ENCODE peak calls at places on chromosomes 5 and 9, in nine cellular contexts. C, U, D, E, I, F, Z, Q and G are unnamed samples.

GRCh38 chr9:116464987-116465571 is 222.0 kb upstream of the TRIM32 start:
- DNase-seq in C (no peak), U (no peak), D (no peak), E (no peak), I (no peak), F (peak), Z (no peak), Q (no peak), G (no peak)

GRCh38 chr5:173707392-173707791 is 90.9 kb upstream of the BOD1 start:
- DNase-seq in C (peak), U (peak), D (peak), E (peak), I (peak), F (peak), Z (peak), Q (no peak), G (peak)

GRCh38 chr9:113468716-113469448 is 5.4 kb downstream of the RGS3 start:
- DNase-seq in C (no peak), U (no peak), D (no peak), E (peak), I (peak), F (no peak), Z (peak), Q (no peak), G (no peak)

GRCh38 chr5:61301345-61301744 is 30.7 kb upstream of the ZSWIM6 start:
- DNase-seq in C (no peak), U (no peak), D (no peak), E (no peak), I (no peak), F (peak), Z (no peak), Q (no peak), G (no peak)

GRCh38 chr9:21096172-21096900 is 18.6 kb upstream of the IFNB1 start:
- DNase-seq in C (no peak), U (peak), D (no peak), E (no peak), I (no peak), F (peak), Z (no peak), Q (no peak), G (peak)

GRCh38 chr5:154097031-154097430 is 58.3 kb downstream of the MFAP3 start:
- DNase-seq in C (no peak), U (no peak), D (no peak), E (no peak), I (no peak), F (no peak), Z (no peak), Q (no peak), G (no peak)

GRCh38 chr9:131167146-131167692 is 41.8 kb downstream of the NUP214 start:
- DNase-seq in C (no peak), U (no peak), D (no peak), E (no peak), I (no peak), F (no peak), Z (no peak), Q (no peak), G (no peak)

GRCh38 chr5:137778772-137779564 is 24.8 kb upstream of the HNRNPA0 start:
- DNase-seq in C (no peak), U (no peak), D (no peak), E (no peak), I (no peak), F (peak), Z (no peak), Q (no peak), G (peak)

GRCh38 chr5:51378778-51379652 is 4.2 kb upstream of the ISL1 start:
- DNase-seq in C (no peak), U (no peak), D (no peak), E (no peak), I (no peak), F (no peak), Z (no peak), Q (no peak), G (peak)

GRCh38 chr5:179489015-179489414 is 61.3 kb upstream of the RUFY1 start:
- DNase-seq in C (no peak), U (no peak), D (no peak), E (no peak), I (no peak), F (peak), Z (no peak), Q (no peak), G (no peak)

GRCh38 chr5:16774806-16775205 is 158.0 kb upstream of the RETREG1 start:
- DNase-seq in C (no peak), U (no peak), D (no peak), E (no peak), I (no peak), F (no peak), Z (no peak), Q (no peak), G (no peak)

GRCh38 chr9:105445203-105445881 is 2.5 kb upstream of the FSD1L start:
- DNase-seq in C (no peak), U (no peak), D (no peak), E (no peak), I (peak), F (no peak), Z (no peak), Q (no peak), G (no peak)

GRCh38 chr5:138234651-138235050 is 21.5 kb upstream of the CDC23 start:
- DNase-seq in C (no peak), U (no peak), D (no peak), E (no peak), I (no peak), F (no peak), Z (no peak), Q (no peak), G (no peak)

GRCh38 chr9:69324549-69325401 is at the start of gene ENTREP1:
- DNase-seq in C (peak), U (no peak), D (peak), E (peak), I (peak), F (peak), Z (no peak), Q (peak), G (peak)

GRCh38 chr5:103674321-103674720 is 111.7 kb upstream of the NUDT12 start:
- DNase-seq in C (no peak), U (no peak), D (no peak), E (no peak), I (no peak), F (no peak), Z (no peak), Q (no peak), G (no peak)

GRCh38 chr9:35660966-35661413 is 2.9 kb downstream of the CCDC107 start:
- DNase-seq in C (peak), U (peak), D (no peak), E (peak), I (no peak), F (peak), Z (no peak), Q (no peak), G (no peak)

GRCh38 chr9:131745611-131746010 is 5.7 kb upstream of the RAPGEF1 start:
- DNase-seq in C (no peak), U (no peak), D (no peak), E (no peak), I (no peak), F (no peak), Z (no peak), Q (peak), G (no peak)

GRCh38 chr5:135705941-135706340 is 127.2 kb upstream of the CXCL14 start:
- DNase-seq in C (no peak), U (no peak), D (no peak), E (no peak), I (no peak), F (no peak), Z (no peak), Q (no peak), G (no peak)

GRCh38 chr5:60287174-60287771 is 393.7 kb upstream of the PDE4D start:
- DNase-seq in C (peak), U (peak), D (peak), E (no peak), I (no peak), F (peak), Z (no peak), Q (peak), G (peak)

GRCh38 chr5:114391321-114391720 is 29.5 kb downstream of the KCNN2 start:
- DNase-seq in C (no peak), U (no peak), D (no peak), E (no peak), I (no peak), F (peak), Z (no peak), Q (no peak), G (no peak)

GRCh38 chr9:90511711-90512110 is 130.9 kb downstream of the DIRAS2 start:
- DNase-seq in C (no peak), U (no peak), D (no peak), E (no peak), I (no peak), F (no peak), Z (no peak), Q (no peak), G (no peak)

GRCh38 chr5:158463971-158464370 is 605.0 kb upstream of the CLINT1 start:
- DNase-seq in C (peak), U (no peak), D (no peak), E (peak), I (peak), F (peak), Z (no peak), Q (no peak), G (peak)

GRCh38 chr9:123267481-123268239 is 726 bp downstream of the STRBP start:
- DNase-seq in C (peak), U (no peak), D (peak), E (peak), I (peak), F (no peak), Z (peak), Q (peak), G (peak)

GRCh38 chr5:8508196-8508595 is 639.2 kb downstream of the MTRR start:
- DNase-seq in C (no peak), U (peak), D (no peak), E (no peak), I (no peak), F (no peak), Z (no peak), Q (no peak), G (no peak)

GRCh38 chr5:127311349-127311748 is 20.8 kb downstream of the MEGF10 start:
- DNase-seq in C (no peak), U (no peak), D (no peak), E (no peak), I (no peak), F (no peak), Z (no peak), Q (no peak), G (no peak)

GRCh38 chr9:99357575-99357974 is 135.5 kb downstream of the SEC61B start:
- DNase-seq in C (no peak), U (no peak), D (no peak), E (peak), I (peak), F (no peak), Z (no peak), Q (no peak), G (no peak)

GRCh38 chr5:108259306-108259705 is 122.6 kb downstream of the FBXL17 start:
- DNase-seq in C (no peak), U (no peak), D (no peak), E (no peak), I (no peak), F (peak), Z (no peak), Q (no peak), G (no peak)

GRCh38 chr9:98879958-98880300 is 63.8 kb upstream of the COL15A1 start:
- DNase-seq in C (no peak), U (no peak), D (no peak), E (no peak), I (peak), F (peak), Z (peak), Q (no peak), G (no peak)

GRCh38 chr9:81906656-81907055 is 21.6 kb upstream of the SPATA31D4 start:
- DNase-seq in C (no peak), U (peak), D (no peak), E (no peak), I (no peak), F (peak), Z (no peak), Q (no peak), G (no peak)

GRCh38 chr5:163770625-163771024 is 265.2 kb downstream of the MAT2B start:
- DNase-seq in C (no peak), U (no peak), D (no peak), E (no peak), I (no peak), F (no peak), Z (no peak), Q (no peak), G (no peak)

GRCh38 chr9:72675586-72675985 is 154.2 kb downstream of the TMC1 start:
- DNase-seq in C (no peak), U (no peak), D (no peak), E (no peak), I (no peak), F (peak), Z (no peak), Q (no peak), G (peak)

GRCh38 chr5:135112008-135112670 is 78.1 kb upstream of the PITX1 start:
- DNase-seq in C (no peak), U (no peak), D (peak), E (no peak), I (peak), F (no peak), Z (no peak), Q (no peak), G (peak)

GRCh38 chr9:135971892-135972291 is 10.7 kb upstream of the UBAC1 start:
- DNase-seq in C (peak), U (no peak), D (peak), E (no peak), I (no peak), F (no peak), Z (no peak), Q (peak), G (peak)

GRCh38 chr9:133972041-133972970 is 19.8 kb downstream of the VAV2 start:
- DNase-seq in C (peak), U (no peak), D (peak), E (no peak), I (peak), F (no peak), Z (no peak), Q (peak), G (peak)

GRCh38 chr9:70477907-70478480 is 63.5 kb upstream of the KLF9 start:
- DNase-seq in C (no peak), U (no peak), D (no peak), E (peak), I (no peak), F (no peak), Z (no peak), Q (no peak), G (no peak)

GRCh38 chr5:94906750-94907149 is 288.3 kb downstream of the SLF1 start:
- DNase-seq in C (no peak), U (no peak), D (no peak), E (no peak), I (no peak), F (no peak), Z (no peak), Q (no peak), G (no peak)

GRCh38 chr5:169006878-169007790 is 293.8 kb downstream of the SLIT3 start:
- DNase-seq in C (no peak), U (no peak), D (no peak), E (no peak), I (no peak), F (no peak), Z (no peak), Q (no peak), G (peak)
- TF ChIP-seq CTCF in C (no peak), U (no peak), D (no peak), E (no peak), I (no peak), F (no peak), Z (no peak), Q (no peak), G (no peak)

GRCh38 chr9:129221979-129222635 is 44.0 kb upstream of the IER5L start:
- DNase-seq in C (no peak), U (no peak), D (no peak), E (no peak), I (no peak), F (no peak), Z (no peak), Q (no peak), G (no peak)
- H3K27ac ChIP-seq in C (no peak), U (no peak), D (no peak), E (no peak), I (no peak), F (peak), Z (no peak), Q (no peak), G (no peak)

DNA sequence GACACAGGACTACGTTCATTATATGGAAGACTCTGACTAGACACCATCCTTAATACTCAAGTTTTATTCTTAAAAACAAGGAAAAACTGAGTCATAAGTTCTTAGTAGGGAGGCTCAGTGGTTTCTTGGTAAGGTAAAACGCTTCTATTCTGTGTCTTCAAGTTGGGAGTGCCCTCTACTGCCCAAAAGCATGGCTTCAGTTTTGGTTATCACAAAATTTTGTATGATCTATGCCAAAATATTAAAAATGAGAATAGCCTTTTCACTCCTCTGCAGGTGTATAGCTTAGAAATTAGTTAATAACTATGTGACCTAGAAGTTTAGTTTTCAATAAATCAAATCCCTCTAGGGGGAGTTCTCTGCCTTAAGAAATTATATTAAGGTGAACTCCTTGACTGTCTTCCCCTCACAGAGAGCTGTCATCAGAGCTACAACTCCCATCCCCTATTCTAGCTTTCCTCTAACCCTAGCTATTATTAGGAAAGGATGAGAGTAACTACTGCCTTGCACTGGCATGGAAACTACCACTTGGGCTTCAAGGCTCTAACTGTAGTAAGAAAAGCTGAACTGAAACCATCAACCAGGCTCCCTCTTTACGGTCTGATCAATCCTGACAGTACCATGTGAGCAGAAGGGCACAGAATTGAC is 189.7 kb downstream of the GNAQ start:
- DNase-seq in C (no peak), U (no peak), D (no peak), E (no peak), I (no peak), F (no peak), Z (no peak), Q (no peak), G (no peak)
- TF ChIP-seq CTCF in C (peak), U (peak), D (peak), E (peak), I (peak), F (peak), Z (no peak), Q (peak), G (no peak)

GRCh38 chr5:76790632-76791290 is 28.1 kb upstream of the F2RL1 start:
- DNase-seq in C (no peak), U (peak), D (no peak), E (no peak), I (no peak), F (peak), Z (no peak), Q (no peak), G (peak)
- H3K27ac ChIP-seq in C (no peak), U (peak), D (peak), E (peak), I (peak), F (no peak), Z (peak), Q (peak), G (peak)

GRCh38 chr5:139648205-139649081 is at the start of gene CXXC5:
- DNase-seq in C (peak), U (peak), D (peak), E (peak), I (peak), F (peak), Z (peak), Q (peak), G (peak)

GRCh38 chr5:139650031-139650688 is 2.0 kb downstream of the CXXC5 start:
- DNase-seq in C (no peak), U (no peak), D (peak), E (peak), I (peak), F (no peak), Z (no peak), Q (peak), G (no peak)

GRCh38 chr5:139647406-139648204 is 544 bp upstream of the CXXC5 start:
- DNase-seq in C (peak), U (no peak), D (peak), E (peak), I (peak), F (no peak), Z (no peak), Q (no peak), G (no peak)

GRCh38 chr5:139650689-139651501 is 2.7 kb downstream of the CXXC5 start:
- DNase-seq in C (peak), U (no peak), D (peak), E (peak), I (peak), F (no peak), Z (no peak), Q (peak), G (no peak)

GRCh38 chr5:139649082-139649991 is 1.2 kb downstream of the CXXC5 start:
- DNase-seq in C (no peak), U (no peak), D (peak), E (peak), I (peak), F (no peak), Z (no peak), Q (peak), G (no peak)
- TF ChIP-seq CTCF in C (no peak), U (peak), D (no peak), E (no peak), I (no peak), F (no peak), Z (no peak), Q (no peak), G (no peak)